ENCODE peak calls at places on chromosomes 6 and 20, in eight cellular contexts. K is NB4; M is effector memory CD8-positive, alpha-beta T cell; W is neural progenitor cell; V is NCI-H1417; I is uterus; L is germinal center; G is T-cell. Z is an unnamed sample.

GRCh38 chr6:71977860-71978259 is 91.5 kb downstream of the RIMS1 start:
- DNase-seq in M (no peak), V (peak; percentile 18), G (no peak), I (no peak), K (peak; percentile 26), W (no peak), L (no peak), Z (no peak)

GRCh38 chr20:62936996-62937352 is 973 bp upstream of the GID8 start:
- DNase-seq in M (no peak), V (no peak), W (no peak), L (no peak), G (no peak), K (no peak), I (no peak), Z (no peak)

GRCh38 chr6:113420290-113420689 is 436.9 kb upstream of the MARCKS start:
- DNase-seq in I (no peak), L (no peak), K (no peak), G (no peak), V (no peak), M (no peak), W (no peak), Z (no peak)

GRCh38 chr6:144415835-144416237 is 130.7 kb downstream of the UTRN start:
- DNase-seq in V (no peak), I (no peak), K (no peak), L (no peak), M (no peak), G (no peak), W (no peak), Z (no peak)

GRCh38 chr6:1832844-1833787 is 223.4 kb downstream of the FOXC1 start:
- DNase-seq in W (no peak), I (peak; percentile 56), L (no peak), G (no peak), K (no peak), V (peak; percentile 85), M (no peak), Z (no peak)

GRCh38 chr6:16747232-16748027 is 13.8 kb downstream of the ATXN1 start:
- DNase-seq in V (no peak), G (no peak), K (no peak), W (no peak), L (no peak), I (no peak), M (no peak), Z (no peak)

GRCh38 chr6:2938632-2939083 is 32.7 kb downstream of the SERPINB6 start:
- DNase-seq in G (no peak), K (no peak), V (no peak), L (peak; percentile 13), I (no peak), M (no peak), W (no peak), Z (no peak)

GRCh38 chr6:3384346-3385143 is 72.3 kb downstream of the SLC22A23 start:
- DNase-seq in W (no peak), L (no peak), G (no peak), M (no peak), V (no peak), K (no peak), I (no peak), Z (no peak)

Z was measured in effector memory CD4-positive, alpha-beta T cell.